ENCODE peak calls at places on chromosome 7, in ten cellular contexts. O is ELF-1, H is NCI-H446, D is heart left ventricle, K is HuH-7, M is endothelial cell, S is Calu3, I is psoas muscle, E is GM23338, Z is astrocyte of the hippocampus. C is an unnamed sample.
A peak's percentile ranks its signal among the peaks of the same experiment; 100 is the strongest.

GRCh38 chr7:150787321-150788281 is 12.6 kb downstream of the TMEM176B start:
- DNase-seq in M (no peak), Z (no peak), D (peak; percentile 45), H (no peak), K (no peak), E (peak; percentile 33), S (no peak), I (no peak), O (no peak), C (peak; percentile 35)

GRCh38 chr7:93594250-93594649 is 19.7 kb upstream of the CALCR start:
- DNase-seq in S (no peak), H (no peak), K (no peak), M (no peak), D (no peak), E (no peak), I (no peak), Z (no peak), O (no peak), C (no peak)

GRCh38 chr7:100583132-100584045 is 2.5 kb downstream of the LRCH4 start:
- DNase-seq in E (peak; percentile 40), Z (peak; percentile 50), H (no peak), K (no peak), M (peak; percentile 50), I (peak; percentile 61), D (peak; percentile 69), O (peak; percentile 79), S (no peak), C (no peak)

GRCh38 chr7:27640914-27641570 is 21.6 kb downstream of the HIBADH start:
- DNase-seq in M (no peak), O (no peak), H (no peak), Z (peak; percentile 59), D (peak; percentile 34), K (no peak), S (peak; percentile 88), I (no peak), E (no peak), C (no peak)

GRCh38 chr7:151786241-151786640 is 90.7 kb downstream of the PRKAG2 start:
- DNase-seq in M (no peak), D (no peak), I (no peak), H (no peak), K (no peak), E (no peak), Z (no peak), S (no peak), O (no peak), C (no peak)

GRCh38 chr7:32059289-32060045 is 10.7 kb downstream of the PDE1C start:
- DNase-seq in K (no peak), E (peak; percentile 9), D (no peak), H (no peak), S (no peak), M (no peak), O (no peak), Z (peak; percentile 50), I (no peak), C (no peak)

GRCh38 chr7:105387621-105388372 is 924 bp downstream of the SRPK2 start:
- DNase-seq in S (peak; percentile 42), Z (peak; percentile 76), D (peak; percentile 59), K (peak; percentile 72), H (peak; percentile 40), E (peak; percentile 65), I (peak; percentile 68), O (peak; percentile 77), M (peak; percentile 50), C (peak; percentile 84)

GRCh38 chr7:30543815-30544525 is 39.3 kb upstream of the GGCT start:
- DNase-seq in H (no peak), E (no peak), Z (peak; percentile 79), O (no peak), D (no peak), I (no peak), M (no peak), K (no peak), S (no peak), C (no peak)

GRCh38 chr7:901388-902154 is 25.2 kb downstream of the GET4 start:
- DNase-seq in E (peak; percentile 92), M (peak; percentile 71), K (peak; percentile 99), S (peak; percentile 82), D (peak; percentile 67), Z (peak; percentile 68), H (peak; percentile 90), O (peak; percentile 80), I (peak; percentile 80), C (peak; percentile 100)

GRCh38 chr7:22667562-22668239 is 59.3 kb upstream of the IL6 start:
- DNase-seq in I (no peak), H (no peak), D (no peak), E (peak; percentile 64), S (peak; percentile 74), Z (peak; percentile 54), O (peak; percentile 79), M (no peak), K (no peak), C (peak; percentile 79)

GRCh38 chr7:29044529-29044928 is 86.4 kb upstream of the TRIL start:
- DNase-seq in Z (no peak), S (no peak), E (no peak), K (no peak), D (no peak), H (no peak), I (no peak), O (no peak), M (no peak), C (no peak)

GRCh38 chr7:107394831-107395230 is 75.0 kb upstream of the GPR22 start:
- DNase-seq in I (no peak), D (no peak), M (no peak), H (no peak), O (no peak), K (no peak), E (no peak), Z (peak; percentile 39), S (no peak), C (no peak)

GRCh38 chr7:23918856-23919255 is 208.8 kb downstream of the STK31 start:
- DNase-seq in M (no peak), I (no peak), O (peak; percentile 89), H (no peak), D (no peak), E (peak; percentile 33), S (no peak), K (no peak), Z (peak; percentile 97), C (no peak)

GRCh38 chr7:34747176-34747781 is 89.3 kb downstream of the NPSR1 start:
- DNase-seq in K (no peak), I (no peak), H (no peak), E (no peak), D (no peak), M (no peak), Z (peak; percentile 5), O (no peak), S (no peak), C (no peak)

GRCh38 chr7:158413962-158414961 is 173.4 kb downstream of the PTPRN2 start:
- DNase-seq in M (no peak), H (no peak), Z (peak; percentile 59), O (peak; percentile 46), D (no peak), S (no peak), E (peak; percentile 57), I (no peak), K (no peak), C (no peak)

GRCh38 chr7:137003071-137003470 is 134.6 kb downstream of the CHRM2 start:
- DNase-seq in O (no peak), M (no peak), S (no peak), E (no peak), I (no peak), D (no peak), K (no peak), Z (no peak), H (no peak), C (no peak)

GRCh38 chr7:14759785-14760184 is 142.8 kb downstream of the DGKB start:
- DNase-seq in Z (no peak), D (no peak), I (no peak), E (no peak), H (no peak), O (no peak), S (no peak), M (no peak), K (no peak), C (no peak)

GRCh38 chr7:11552676-11553075 is 279.3 kb downstream of the THSD7A start:
- DNase-seq in M (no peak), Z (no peak), O (no peak), H (no peak), I (no peak), D (no peak), E (no peak), S (no peak), K (no peak), C (no peak)

GRCh38 chr7:135177021-135177696 is 6.7 kb upstream of the CYREN start:
- DNase-seq in K (no peak), E (peak; percentile 17), M (no peak), D (no peak), O (peak; percentile 89), I (no peak), Z (peak; percentile 46), S (peak; percentile 71), H (no peak), C (no peak)

GRCh38 chr7:74412061-74412460 is 41.6 kb upstream of the GTF2IRD1 start:
- DNase-seq in D (no peak), Z (no peak), H (no peak), M (no peak), S (no peak), I (no peak), O (no peak), K (no peak), E (no peak), C (peak; percentile 28)

GRCh38 chr7:23067271-23067670 is 38.3 kb upstream of the KLHL7 start:
- DNase-seq in Z (peak; percentile 23), M (no peak), D (no peak), I (no peak), H (peak; percentile 21), S (no peak), O (no peak), K (no peak), E (no peak), C (no peak)

GRCh38 chr7:126727930-126728331 is 524.8 kb downstream of the GRM8 start:
- DNase-seq in I (no peak), E (no peak), O (no peak), K (no peak), S (peak; percentile 4), D (no peak), H (no peak), Z (peak; percentile 43), M (no peak), C (peak; percentile 19)

C was measured in K562.